ENCODE peak calls at places on chromosomes 16 and 17, in seven cellular contexts. D is fibroblast of lung, O is HCT116, V is IMR-90, A is neuronal stem cell, Z is GM23338, H is mammary epithelial cell. Y is an unnamed sample.
A peak's percentile ranks its signal among the peaks of the same experiment; 100 is the strongest.

GRCh38 chr16:8920676-8921625 is 38.8 kb downstream of the LITAFD start:
- DNase-seq in V (peak; percentile 32), O (no peak), A (no peak), D (peak; percentile 74), Z (no peak), H (no peak), Y (no peak)

GRCh38 chr17:19647697-19648474 is 665 bp upstream of the ALDH3A2 start:
- DNase-seq in O (peak; percentile 23), H (peak; percentile 68), A (peak; percentile 30), V (peak; percentile 54), Z (peak; percentile 69), D (peak; percentile 66), Y (no peak)

GRCh38 chr16:66487580-66488235 is 60.6 kb downstream of the BEAN1 start:
- DNase-seq in D (peak; percentile 36), O (no peak), Z (no peak), H (no peak), A (no peak), V (no peak), Y (no peak)

GRCh38 chr17:78458739-78459335 is 80.4 kb downstream of the PGS1 start:
- DNase-seq in V (no peak), O (no peak), Z (no peak), D (no peak), H (no peak), A (no peak), Y (no peak)

GRCh38 chr16:82603784-82604411 is 22.9 kb upstream of the CDH13 start:
- DNase-seq in Z (peak; percentile 77), H (peak; percentile 62), D (peak; percentile 51), O (peak; percentile 13), A (peak; percentile 29), V (peak; percentile 73), Y (no peak)

GRCh38 chr16:79286646-79287423 is 313.7 kb downstream of the MAF start:
- DNase-seq in A (no peak), H (no peak), D (no peak), V (no peak), Z (peak; percentile 42), O (no peak), Y (peak; percentile 90)

GRCh38 chr17:77354721-77355455 is 214.1 kb downstream of the SEC14L1 start:
- DNase-seq in V (peak; percentile 98), D (peak; percentile 94), H (peak; percentile 86), Z (no peak), A (no peak), O (no peak), Y (no peak)

GRCh38 chr16:88357306-88358032 is 25.3 kb upstream of the ZNF469 start:
- DNase-seq in V (no peak), A (no peak), O (no peak), D (peak; percentile 63), Z (no peak), H (no peak), Y (no peak)

GRCh38 chr17:44170499-44171201 is at the start of gene ASB16:
- DNase-seq in Z (peak; percentile 53), D (peak; percentile 41), A (no peak), O (no peak), V (peak; percentile 55), H (no peak), Y (no peak)

GRCh38 chr16:58814348-58814801 is 80.3 kb upstream of the GOT2 start:
- DNase-seq in A (peak; percentile 54), Z (peak; percentile 77), D (peak; percentile 36), V (peak; percentile 30), O (peak; percentile 7), H (peak; percentile 26), Y (peak; percentile 42)

GRCh38 chr17:3944485-3945388 is 19.5 kb downstream of the ATP2A3 start:
- DNase-seq in Z (peak; percentile 93), H (no peak), V (peak; percentile 26), D (peak; percentile 41), A (peak; percentile 82), O (peak; percentile 29), Y (no peak)

GRCh38 chr16:54431041-54431996 is 144.7 kb upstream of the IRX3 start:
- DNase-seq in H (peak; percentile 33), D (peak; percentile 32), Z (no peak), O (no peak), V (no peak), A (no peak), Y (peak; percentile 43)
- H2AFZ ChIP-seq in H (no peak overlapping the region), D (no peak overlapping the region), Z (peak overlapping the region; percentile 43), O (no peak overlapping the region), V (no peak overlapping the region), A (peak overlapping the region; percentile 50), Y (peak overlapping the region; percentile 45)

GRCh38 chr16:1192384-1193073 is 32.5 kb downstream of the TPSG1 start:
- DNase-seq in O (no peak), V (no peak), H (no peak), D (no peak), A (no peak), Z (no peak), Y (no peak)
- H2AFZ ChIP-seq in O (no peak overlapping the region), V (no peak overlapping the region), H (no peak overlapping the region), D (no peak overlapping the region), A (no peak overlapping the region), Z (no peak overlapping the region), Y (no peak overlapping the region)

DNA sequence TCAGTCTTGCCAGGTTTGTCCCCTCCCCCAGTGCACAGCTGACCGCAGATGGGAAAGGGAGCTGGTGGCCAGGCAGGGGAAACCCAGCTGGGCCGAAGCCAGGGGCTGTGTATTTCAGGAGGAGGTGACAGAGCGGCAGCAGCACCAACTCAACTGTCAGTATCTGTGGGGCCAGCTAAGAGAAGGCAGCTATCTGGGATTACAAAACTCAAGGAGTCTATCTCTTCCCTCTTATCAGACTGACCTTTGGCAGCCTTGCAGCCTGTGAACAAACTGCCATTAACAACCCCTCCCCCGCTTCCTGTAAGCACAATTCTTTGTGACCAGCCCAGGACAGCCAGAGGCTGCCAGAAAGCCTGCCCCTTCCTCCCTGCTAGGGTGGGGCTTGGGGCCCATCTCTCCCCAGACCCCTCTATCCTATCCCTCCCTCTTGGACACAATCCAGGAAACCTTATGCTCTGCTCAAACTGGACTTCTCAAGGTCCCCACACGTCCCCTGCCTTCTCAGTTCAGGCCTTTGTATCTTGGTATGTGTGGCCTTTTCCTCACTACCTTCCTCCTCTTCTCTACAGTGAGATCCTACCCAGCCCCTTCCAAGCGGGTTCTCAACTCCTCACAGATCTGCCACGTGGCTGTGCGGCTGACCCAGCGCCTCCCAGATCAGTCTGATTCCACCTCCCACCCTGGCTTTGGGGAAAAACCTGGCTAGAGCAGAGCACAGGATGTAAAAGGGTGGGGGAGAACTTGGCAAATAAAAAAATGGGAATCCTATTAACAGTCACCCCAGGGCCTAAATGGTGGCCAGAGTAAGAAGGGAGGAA is 10.5 kb downstream of the ST3GAL2 start:
- DNase-seq in A (no peak), H (peak; percentile 93), O (peak; percentile 51), D (peak; percentile 96), V (peak; percentile 97), Z (peak; percentile 86), Y (peak; percentile 35)
- H2AFZ ChIP-seq in A (peak overlapping the region; percentile 72), H (peak overlapping the region; percentile 53), O (no peak overlapping the region), D (peak overlapping the region; percentile 4), V (peak overlapping the region; percentile 1), Z (no peak overlapping the region), Y (no peak overlapping the region)

GRCh38 chr17:45227631-45228120 is 6.0 kb downstream of the FMNL1 start:
- DNase-seq in H (no peak), D (no peak), O (no peak), Z (no peak), A (no peak), V (no peak), Y (no peak)

GRCh38 chr17:45229681-45230409 is 8.2 kb downstream of the FMNL1 start:
- DNase-seq in H (no peak), Z (no peak), O (no peak), V (no peak), D (no peak), A (no peak), Y (no peak)

GRCh38 chr17:45230410-45230786 is 8.7 kb downstream of the FMNL1 start:
- DNase-seq in O (no peak), D (no peak), H (no peak), Z (no peak), V (no peak), A (no peak), Y (no peak)

GRCh38 chr17:45228121-45228941 is 6.6 kb downstream of the FMNL1 start:
- DNase-seq in O (no peak), H (no peak), V (no peak), A (no peak), Z (no peak), D (no peak), Y (no peak)

GRCh38 chr17:45228985-45229517 is 7.4 kb downstream of the FMNL1 start:
- DNase-seq in H (peak; percentile 90), A (no peak), D (peak; percentile 84), V (peak; percentile 96), O (no peak), Z (peak; percentile 64), Y (peak; percentile 54)
- H2AFZ ChIP-seq in H (peak overlapping the region; percentile 72), A (peak overlapping the region; percentile 47), D (peak overlapping the region; percentile 5), V (peak overlapping the region; percentile 93), O (no peak overlapping the region), Z (peak overlapping the region; percentile 47), Y (no peak overlapping the region)

DNA sequence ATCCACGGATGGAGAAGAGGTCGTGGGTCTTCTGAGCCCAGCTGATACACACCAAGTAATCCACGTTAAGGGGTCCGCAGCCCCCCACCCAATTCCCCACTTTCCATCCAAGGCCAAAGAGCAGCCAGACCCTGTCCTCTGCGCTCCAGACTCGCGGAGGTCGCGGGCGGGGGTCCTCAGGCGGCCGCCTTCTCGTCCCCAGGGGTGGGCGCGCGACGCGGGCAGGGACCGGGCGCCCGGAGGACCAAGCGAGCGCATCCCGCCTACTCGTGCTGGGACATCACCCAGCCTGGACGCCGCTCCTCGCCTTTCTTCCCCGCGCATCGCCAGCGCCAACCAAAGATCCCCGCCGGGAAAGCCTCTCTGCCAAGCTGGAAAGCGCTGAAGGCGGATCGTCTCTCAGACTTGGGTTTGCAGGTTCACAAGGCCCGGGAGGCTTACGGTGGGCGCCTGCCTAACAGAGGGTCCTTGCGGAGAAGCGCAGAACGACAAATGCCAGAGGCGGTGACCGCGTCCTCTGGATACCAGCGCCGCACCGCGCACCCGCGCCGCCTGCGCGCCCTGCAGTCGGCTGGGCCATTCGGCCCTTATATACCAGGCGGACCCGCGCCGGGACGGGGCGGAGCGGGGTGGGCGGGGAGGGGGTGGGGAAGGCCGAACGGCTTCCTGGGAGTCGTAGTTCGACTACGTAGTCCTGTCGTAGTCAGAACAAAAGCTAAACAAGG is 471.6 kb downstream of the SOX9 start:
- DNase-seq in A (peak; percentile 81), Z (peak; percentile 86), V (peak; percentile 84), O (peak; percentile 86), H (peak; percentile 81), D (peak; percentile 80), Y (no peak)
- H2AFZ ChIP-seq in A (peak overlapping the region; percentile 97), Z (peak overlapping the region; percentile 98), V (peak overlapping the region; percentile 97), O (peak overlapping the region; percentile 55), H (no peak overlapping the region), D (peak overlapping the region; percentile 74), Y (no peak overlapping the region)